ENCODE peak calls at places on chromosomes 12 and 14, in seven cellular contexts. One of them, this sample, is unnamed. For H3K4me1, the result is how much of the 10 kb centered on the place peaks cover.

GRCh38 chr14:53368714-53369191 is 215.6 kb upstream of the DDHD1 start:
- DNase-seq in colonic mucosa: no peak
- DNase-seq in A549: peak
- DNase-seq in gastrocnemius medialis: no peak
- DNase-seq in lower lobe of right lung: no peak
- DNase-seq in K562: no peak
- DNase-seq in hepatocyte: no peak
- DNase-seq in this sample: no peak

GRCh38 chr14:86766469-86766868 is 1226.5 kb downstream of the GALC start:
- DNase-seq in hepatocyte: no peak
- DNase-seq in A549: no peak
- DNase-seq in K562: no peak
- DNase-seq in lower lobe of right lung: no peak
- DNase-seq in colonic mucosa: no peak
- DNase-seq in gastrocnemius medialis: no peak
- DNase-seq in this sample: no peak

GRCh38 chr12:100128509-100128908 is 14.2 kb downstream of the BLTP3B start:
- DNase-seq in hepatocyte: peak
- DNase-seq in gastrocnemius medialis: no peak
- DNase-seq in A549: peak
- DNase-seq in colonic mucosa: peak
- DNase-seq in lower lobe of right lung: no peak
- DNase-seq in K562: no peak
- DNase-seq in this sample: peak

GRCh38 chr14:61501714-61502458 is 180.5 kb downstream of the PRKCH start:
- DNase-seq in hepatocyte: no peak
- DNase-seq in lower lobe of right lung: no peak
- DNase-seq in gastrocnemius medialis: no peak
- DNase-seq in K562: no peak
- DNase-seq in A549: no peak
- DNase-seq in colonic mucosa: no peak
- DNase-seq in this sample: no peak

GRCh38 chr12:85357609-85358008 is 77.6 kb downstream of the ALX1 start:
- DNase-seq in gastrocnemius medialis: no peak
- DNase-seq in K562: no peak
- DNase-seq in colonic mucosa: no peak
- DNase-seq in A549: no peak
- DNase-seq in lower lobe of right lung: no peak
- DNase-seq in hepatocyte: peak
- DNase-seq in this sample: no peak

GRCh38 chr12:92899388-92900001 is 29.6 kb downstream of the EEA1 start:
- DNase-seq in hepatocyte: peak
- DNase-seq in gastrocnemius medialis: peak
- DNase-seq in colonic mucosa: peak
- DNase-seq in K562: no peak
- DNase-seq in A549: peak
- DNase-seq in lower lobe of right lung: no peak
- DNase-seq in this sample: peak

GRCh38 chr12:51726931-51727330 is 121.6 kb downstream of the FIGNL2 start:
- DNase-seq in hepatocyte: no peak
- DNase-seq in K562: no peak
- DNase-seq in gastrocnemius medialis: no peak
- DNase-seq in colonic mucosa: no peak
- DNase-seq in lower lobe of right lung: no peak
- DNase-seq in A549: no peak
- DNase-seq in this sample: no peak

GRCh38 chr12:82414926-82415325 is 56.6 kb downstream of the METTL25 start:
- DNase-seq in gastrocnemius medialis: no peak
- DNase-seq in lower lobe of right lung: no peak
- DNase-seq in colonic mucosa: no peak
- DNase-seq in hepatocyte: no peak
- DNase-seq in A549: no peak
- DNase-seq in K562: no peak
- DNase-seq in this sample: no peak

GRCh38 chr12:69897744-69898143 is 72.7 kb downstream of the MYRFL start:
- DNase-seq in A549: no peak
- DNase-seq in lower lobe of right lung: no peak
- DNase-seq in gastrocnemius medialis: peak
- DNase-seq in hepatocyte: peak
- DNase-seq in colonic mucosa: no peak
- DNase-seq in K562: no peak
- DNase-seq in this sample: no peak

GRCh38 chr12:15752780-15753179 is 36.4 kb downstream of the EPS8 start:
- DNase-seq in gastrocnemius medialis: no peak
- DNase-seq in A549: no peak
- DNase-seq in lower lobe of right lung: no peak
- DNase-seq in colonic mucosa: no peak
- DNase-seq in hepatocyte: no peak
- DNase-seq in K562: no peak
- DNase-seq in this sample: no peak

GRCh38 chr14:23436327-23437141 is 1.1 kb upstream of the MYH7 start:
- DNase-seq in gastrocnemius medialis: no peak
- DNase-seq in A549: no peak
- DNase-seq in hepatocyte: peak
- DNase-seq in lower lobe of right lung: no peak
- DNase-seq in colonic mucosa: no peak
- DNase-seq in K562: peak
- DNase-seq in this sample: no peak

GRCh38 chr14:94748667-94749347 is 21.1 kb downstream of the GSC start:
- DNase-seq in A549: peak
- DNase-seq in gastrocnemius medialis: no peak
- DNase-seq in hepatocyte: peak
- DNase-seq in K562: no peak
- DNase-seq in colonic mucosa: no peak
- DNase-seq in lower lobe of right lung: no peak
- DNase-seq in this sample: no peak

GRCh38 chr12:115946867-115947695 is 330.4 kb downstream of the MED13L start:
- DNase-seq in hepatocyte: no peak
- DNase-seq in K562: peak
- DNase-seq in colonic mucosa: no peak
- DNase-seq in gastrocnemius medialis: no peak
- DNase-seq in lower lobe of right lung: no peak
- DNase-seq in A549: no peak
- DNase-seq in this sample: no peak

GRCh38 chr14:75871181-75871880 is 110.5 kb downstream of the TGFB3 start:
- DNase-seq in gastrocnemius medialis: no peak
- DNase-seq in lower lobe of right lung: no peak
- DNase-seq in K562: no peak
- DNase-seq in A549: no peak
- DNase-seq in hepatocyte: peak
- DNase-seq in colonic mucosa: no peak
- DNase-seq in this sample: no peak

GRCh38 chr12:56081393-56082347 is 1.7 kb downstream of the ERBB3 start:
- DNase-seq in A549: peak
- DNase-seq in gastrocnemius medialis: no peak
- DNase-seq in lower lobe of right lung: no peak
- DNase-seq in K562: peak
- DNase-seq in colonic mucosa: peak
- DNase-seq in hepatocyte: peak
- DNase-seq in this sample: no peak

GRCh38 chr14:22852940-22853767 is 16.8 kb downstream of the MMP14 start:
- DNase-seq in colonic mucosa: peak
- DNase-seq in lower lobe of right lung: peak
- DNase-seq in gastrocnemius medialis: peak
- DNase-seq in hepatocyte: peak
- DNase-seq in K562: peak
- DNase-seq in A549: peak
- DNase-seq in this sample: peak

GRCh38 chr14:103151270-103151933 is 28.1 kb downstream of the TNFAIP2 start:
- DNase-seq in hepatocyte: no peak
- DNase-seq in colonic mucosa: no peak
- DNase-seq in A549: no peak
- DNase-seq in gastrocnemius medialis: no peak
- DNase-seq in K562: no peak
- DNase-seq in lower lobe of right lung: no peak
- DNase-seq in this sample: no peak

GRCh38 chr12:107488666-107489065 is 196.9 kb upstream of the PWP1 start:
- DNase-seq in colonic mucosa: no peak
- DNase-seq in K562: no peak
- DNase-seq in hepatocyte: no peak
- DNase-seq in lower lobe of right lung: no peak
- DNase-seq in A549: no peak
- DNase-seq in gastrocnemius medialis: no peak
- DNase-seq in this sample: no peak

GRCh38 chr14:92922883-92923743 is at the start of gene CHGA:
- DNase-seq in hepatocyte: peak
- DNase-seq in colonic mucosa: peak
- DNase-seq in lower lobe of right lung: peak
- DNase-seq in A549: peak
- DNase-seq in gastrocnemius medialis: no peak
- DNase-seq in K562: peak
- DNase-seq in this sample: peak

GRCh38 chr12:4152145-4152795 is 121.3 kb upstream of the CCND2 start:
- DNase-seq in K562: no peak
- DNase-seq in gastrocnemius medialis: no peak
- DNase-seq in A549: no peak
- DNase-seq in colonic mucosa: no peak
- DNase-seq in hepatocyte: no peak
- DNase-seq in lower lobe of right lung: no peak
- DNase-seq in this sample: no peak

GRCh38 chr12:101779626-101780025 is 40.4 kb upstream of the SYCP3 start:
- DNase-seq in hepatocyte: no peak
- DNase-seq in A549: no peak
- DNase-seq in lower lobe of right lung: no peak
- DNase-seq in gastrocnemius medialis: no peak
- DNase-seq in K562: no peak
- DNase-seq in colonic mucosa: no peak
- DNase-seq in this sample: no peak

GRCh38 chr12:56143870-56144269 is 8.5 kb upstream of the MYL6B start:
- DNase-seq in hepatocyte: no peak
- DNase-seq in lower lobe of right lung: peak
- DNase-seq in colonic mucosa: no peak
- DNase-seq in A549: no peak
- DNase-seq in K562: no peak
- DNase-seq in gastrocnemius medialis: no peak
- DNase-seq in this sample: no peak

GRCh38 chr12:119803391-119803791 is 73.7 kb downstream of the CIT start:
- DNase-seq in colonic mucosa: no peak
- DNase-seq in A549: no peak
- DNase-seq in lower lobe of right lung: no peak
- DNase-seq in K562: no peak
- DNase-seq in hepatocyte: peak
- DNase-seq in gastrocnemius medialis: no peak
- DNase-seq in this sample: no peak

GRCh38 chr12:40436564-40436963 is 211.8 kb downstream of the LRRK2 start:
- DNase-seq in colonic mucosa: no peak
- DNase-seq in lower lobe of right lung: no peak
- DNase-seq in gastrocnemius medialis: no peak
- DNase-seq in hepatocyte: no peak
- DNase-seq in K562: no peak
- DNase-seq in A549: no peak
- DNase-seq in this sample: no peak

GRCh38 chr14:21240417-21240816 is 28.8 kb downstream of the HNRNPC start:
- DNase-seq in A549: no peak
- DNase-seq in hepatocyte: no peak
- DNase-seq in lower lobe of right lung: no peak
- DNase-seq in colonic mucosa: no peak
- DNase-seq in gastrocnemius medialis: no peak
- DNase-seq in K562: no peak
- DNase-seq in this sample: no peak
- H3K4me1 ChIP-seq in A549: half or more
- H3K4me1 ChIP-seq in hepatocyte: under half
- H3K4me1 ChIP-seq in lower lobe of right lung: half or more
- H3K4me1 ChIP-seq in colonic mucosa: under half
- H3K4me1 ChIP-seq in gastrocnemius medialis: under half
- H3K4me1 ChIP-seq in K562: under half
- H3K4me1 ChIP-seq in this sample: under half

GRCh38 chr12:79187032-79187431 is 322.5 kb downstream of the SYT1 start:
- DNase-seq in A549: no peak
- DNase-seq in gastrocnemius medialis: no peak
- DNase-seq in hepatocyte: no peak
- DNase-seq in colonic mucosa: no peak
- DNase-seq in lower lobe of right lung: no peak
- DNase-seq in K562: no peak
- DNase-seq in this sample: no peak
- TF ChIP-seq CTCF in A549: no peak
- TF ChIP-seq CTCF in gastrocnemius medialis: no peak
- TF ChIP-seq CTCF in hepatocyte: no peak
- TF ChIP-seq CTCF in colonic mucosa: no peak
- TF ChIP-seq CTCF in lower lobe of right lung: no peak
- TF ChIP-seq CTCF in K562: no peak
- TF ChIP-seq CTCF in this sample: no peak

GRCh38 chr12:32451816-32452215 is 52.5 kb downstream of the FGD4 start:
- DNase-seq in K562: no peak
- DNase-seq in A549: no peak
- DNase-seq in hepatocyte: no peak
- DNase-seq in gastrocnemius medialis: no peak
- DNase-seq in colonic mucosa: no peak
- DNase-seq in lower lobe of right lung: no peak
- DNase-seq in this sample: no peak
- H3K4me1 ChIP-seq in K562: under half
- H3K4me1 ChIP-seq in A549: half or more
- H3K4me1 ChIP-seq in hepatocyte: under half
- H3K4me1 ChIP-seq in gastrocnemius medialis: under half
- H3K4me1 ChIP-seq in colonic mucosa: under half
- H3K4me1 ChIP-seq in lower lobe of right lung: under half
- H3K4me1 ChIP-seq in this sample: under half

GRCh38 chr12:75724913-75725312 is 213.5 kb upstream of the KRR1 start:
- DNase-seq in colonic mucosa: no peak
- DNase-seq in gastrocnemius medialis: peak
- DNase-seq in A549: peak
- DNase-seq in K562: no peak
- DNase-seq in hepatocyte: peak
- DNase-seq in lower lobe of right lung: no peak
- DNase-seq in this sample: peak

GRCh38 chr12:75728826-75729225 is 217.4 kb upstream of the KRR1 start:
- DNase-seq in lower lobe of right lung: no peak
- DNase-seq in hepatocyte: no peak
- DNase-seq in A549: no peak
- DNase-seq in gastrocnemius medialis: no peak
- DNase-seq in colonic mucosa: no peak
- DNase-seq in K562: no peak
- DNase-seq in this sample: no peak

GRCh38 chr12:75727577-75727976 is 216.2 kb upstream of the KRR1 start:
- DNase-seq in gastrocnemius medialis: no peak
- DNase-seq in hepatocyte: no peak
- DNase-seq in colonic mucosa: no peak
- DNase-seq in lower lobe of right lung: no peak
- DNase-seq in K562: no peak
- DNase-seq in A549: peak
- DNase-seq in this sample: no peak

GRCh38 chr12:75722714-75723200 is 211.3 kb upstream of the KRR1 start:
- DNase-seq in K562: peak
- DNase-seq in hepatocyte: peak
- DNase-seq in colonic mucosa: peak
- DNase-seq in gastrocnemius medialis: peak
- DNase-seq in A549: peak
- DNase-seq in lower lobe of right lung: no peak
- DNase-seq in this sample: peak

DNA sequence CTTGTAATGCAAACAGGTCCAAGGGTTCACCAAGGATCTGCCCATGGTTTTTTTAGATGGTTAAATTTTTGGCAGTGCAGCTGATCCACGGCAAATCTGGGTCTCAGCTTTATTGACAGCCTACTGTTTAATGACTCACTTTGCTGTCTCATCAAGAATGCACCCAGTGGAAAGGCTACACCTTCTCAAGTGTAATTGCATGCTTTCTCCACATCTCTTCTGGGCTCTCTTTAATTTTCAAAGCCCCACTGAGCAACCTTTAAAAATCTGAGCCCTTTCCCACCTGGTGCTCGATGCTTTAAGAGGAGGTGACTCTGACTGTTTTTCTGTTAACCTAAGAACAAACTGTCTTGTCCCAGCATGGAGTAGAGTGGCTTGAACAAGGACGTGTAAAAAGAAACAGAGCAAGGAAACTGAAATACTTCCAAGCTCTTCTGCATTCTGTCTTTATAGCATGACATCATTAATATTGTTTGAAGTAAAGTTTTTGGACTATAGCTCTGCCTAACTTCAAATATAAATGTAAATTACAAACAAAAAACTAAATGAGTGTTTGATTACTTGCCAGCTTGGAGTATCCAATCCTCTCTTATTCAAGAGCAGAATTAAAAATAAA is 214.2 kb upstream of the KRR1 start:
- DNase-seq in A549: peak
- DNase-seq in gastrocnemius medialis: no peak
- DNase-seq in colonic mucosa: no peak
- DNase-seq in hepatocyte: no peak
- DNase-seq in lower lobe of right lung: no peak
- DNase-seq in K562: peak
- DNase-seq in this sample: no peak
- TF ChIP-seq CTCF in A549: no peak
- TF ChIP-seq CTCF in gastrocnemius medialis: no peak
- TF ChIP-seq CTCF in colonic mucosa: no peak
- TF ChIP-seq CTCF in hepatocyte: no peak
- TF ChIP-seq CTCF in lower lobe of right lung: no peak
- TF ChIP-seq CTCF in K562: no peak
- TF ChIP-seq CTCF in this sample: no peak